ENCODE peak calls at places on chromosome 10, in seven cellular contexts. One of them, this sample, is unnamed.

GRCh38 chr10:29443745-29444523 is 155.1 kb downstream of the LYZL1 start:
- DNase-seq in neuronal stem cell: no peak
- DNase-seq in H9: peak
- DNase-seq in IMR-90: peak
- DNase-seq in H1: no peak
- DNase-seq in trophoblast cell: peak
- DNase-seq in mesenchymal stem cell: peak
- DNase-seq in this sample: peak

GRCh38 chr10:51403522-51403921 is 295.9 kb downstream of the CSTF2T start:
- DNase-seq in neuronal stem cell: no peak
- DNase-seq in H9: no peak
- DNase-seq in IMR-90: no peak
- DNase-seq in H1: no peak
- DNase-seq in trophoblast cell: no peak
- DNase-seq in mesenchymal stem cell: no peak
- DNase-seq in this sample: no peak

GRCh38 chr10:77320852-77321496 is 316.6 kb downstream of the KCNMA1 start:
- DNase-seq in neuronal stem cell: no peak
- DNase-seq in H9: no peak
- DNase-seq in IMR-90: peak
- DNase-seq in H1: no peak
- DNase-seq in trophoblast cell: no peak
- DNase-seq in mesenchymal stem cell: peak
- DNase-seq in this sample: no peak

GRCh38 chr10:34522542-34522941 is 292.6 kb downstream of the PARD3 start:
- DNase-seq in neuronal stem cell: no peak
- DNase-seq in H9: no peak
- DNase-seq in IMR-90: peak
- DNase-seq in H1: no peak
- DNase-seq in trophoblast cell: no peak
- DNase-seq in mesenchymal stem cell: peak
- DNase-seq in this sample: peak

GRCh38 chr10:21969326-21970287 is 33.9 kb downstream of the DNAJC1 start:
- DNase-seq in neuronal stem cell: no peak
- DNase-seq in H9: no peak
- DNase-seq in IMR-90: peak
- DNase-seq in H1: no peak
- DNase-seq in trophoblast cell: no peak
- DNase-seq in mesenchymal stem cell: no peak
- DNase-seq in this sample: no peak

GRCh38 chr10:21318768-21319167 is 206.7 kb downstream of the SKIDA1 start:
- DNase-seq in neuronal stem cell: no peak
- DNase-seq in H9: no peak
- DNase-seq in IMR-90: peak
- DNase-seq in H1: no peak
- DNase-seq in trophoblast cell: no peak
- DNase-seq in mesenchymal stem cell: peak
- DNase-seq in this sample: no peak

GRCh38 chr10:93921338-93921737 is 27.6 kb downstream of the SLC35G1 start:
- DNase-seq in neuronal stem cell: no peak
- DNase-seq in H9: peak
- DNase-seq in IMR-90: no peak
- DNase-seq in H1: no peak
- DNase-seq in trophoblast cell: no peak
- DNase-seq in mesenchymal stem cell: no peak
- DNase-seq in this sample: peak

GRCh38 chr10:101478956-101479355 is 109.1 kb downstream of the POLL start:
- DNase-seq in neuronal stem cell: no peak
- DNase-seq in H9: no peak
- DNase-seq in IMR-90: no peak
- DNase-seq in H1: no peak
- DNase-seq in trophoblast cell: no peak
- DNase-seq in mesenchymal stem cell: no peak
- DNase-seq in this sample: no peak

GRCh38 chr10:110794808-110795207 is 76.9 kb upstream of the PDCD4 start:
- DNase-seq in neuronal stem cell: peak
- DNase-seq in H9: no peak
- DNase-seq in IMR-90: no peak
- DNase-seq in H1: no peak
- DNase-seq in trophoblast cell: no peak
- DNase-seq in mesenchymal stem cell: no peak
- DNase-seq in this sample: no peak

GRCh38 chr10:21173964-21174669 is 277.0 kb upstream of the NEBL start:
- DNase-seq in neuronal stem cell: peak
- DNase-seq in H9: peak
- DNase-seq in IMR-90: no peak
- DNase-seq in H1: no peak
- DNase-seq in trophoblast cell: peak
- DNase-seq in mesenchymal stem cell: peak
- DNase-seq in this sample: peak

GRCh38 chr10:4131407-4132215 is 346.6 kb upstream of the KLF6 start:
- DNase-seq in neuronal stem cell: no peak
- DNase-seq in H9: no peak
- DNase-seq in IMR-90: peak
- DNase-seq in H1: no peak
- DNase-seq in trophoblast cell: no peak
- DNase-seq in mesenchymal stem cell: peak
- DNase-seq in this sample: no peak

GRCh38 chr10:88989824-88990527 is 622 bp upstream of the FAS start:
- DNase-seq in neuronal stem cell: no peak
- DNase-seq in H9: no peak
- DNase-seq in IMR-90: peak
- DNase-seq in H1: no peak
- DNase-seq in trophoblast cell: no peak
- DNase-seq in mesenchymal stem cell: peak
- DNase-seq in this sample: no peak

GRCh38 chr10:97184971-97185325 is 811 bp downstream of the SLIT1 start:
- DNase-seq in neuronal stem cell: no peak
- DNase-seq in H9: no peak
- DNase-seq in IMR-90: no peak
- DNase-seq in H1: no peak
- DNase-seq in trophoblast cell: no peak
- DNase-seq in mesenchymal stem cell: no peak
- DNase-seq in this sample: no peak

GRCh38 chr10:48598243-48598935 is 6.5 kb downstream of the ARHGAP22 start:
- DNase-seq in neuronal stem cell: no peak
- DNase-seq in H9: no peak
- DNase-seq in IMR-90: no peak
- DNase-seq in H1: no peak
- DNase-seq in trophoblast cell: no peak
- DNase-seq in mesenchymal stem cell: no peak
- DNase-seq in this sample: no peak

GRCh38 chr10:75647675-75648074 is 216.3 kb downstream of the LRMDA start:
- DNase-seq in neuronal stem cell: no peak
- DNase-seq in H9: no peak
- DNase-seq in IMR-90: no peak
- DNase-seq in H1: no peak
- DNase-seq in trophoblast cell: no peak
- DNase-seq in mesenchymal stem cell: no peak
- DNase-seq in this sample: no peak

GRCh38 chr10:25028711-25029110 is 12.3 kb downstream of the THNSL1 start:
- DNase-seq in neuronal stem cell: no peak
- DNase-seq in H9: no peak
- DNase-seq in IMR-90: peak
- DNase-seq in H1: no peak
- DNase-seq in trophoblast cell: no peak
- DNase-seq in mesenchymal stem cell: no peak
- DNase-seq in this sample: no peak

GRCh38 chr10:133445268-133445732 is 8.4 kb upstream of the SCART1 start:
- DNase-seq in neuronal stem cell: no peak
- DNase-seq in H9: peak
- DNase-seq in IMR-90: no peak
- DNase-seq in H1: no peak
- DNase-seq in trophoblast cell: no peak
- DNase-seq in mesenchymal stem cell: no peak
- DNase-seq in this sample: no peak

GRCh38 chr10:13417459-13418126 is 69.5 kb upstream of the SEPHS1 start:
- DNase-seq in neuronal stem cell: no peak
- DNase-seq in H9: no peak
- DNase-seq in IMR-90: no peak
- DNase-seq in H1: no peak
- DNase-seq in trophoblast cell: no peak
- DNase-seq in mesenchymal stem cell: no peak
- DNase-seq in this sample: no peak

GRCh38 chr10:58674260-58674659 is 161.6 kb downstream of the BICC1 start:
- DNase-seq in neuronal stem cell: no peak
- DNase-seq in H9: no peak
- DNase-seq in IMR-90: peak
- DNase-seq in H1: no peak
- DNase-seq in trophoblast cell: no peak
- DNase-seq in mesenchymal stem cell: no peak
- DNase-seq in this sample: no peak

GRCh38 chr10:58672855-58673254 is 160.2 kb downstream of the BICC1 start:
- DNase-seq in neuronal stem cell: no peak
- DNase-seq in H9: no peak
- DNase-seq in IMR-90: peak
- DNase-seq in H1: no peak
- DNase-seq in trophoblast cell: no peak
- DNase-seq in mesenchymal stem cell: no peak
- DNase-seq in this sample: no peak

DNA sequence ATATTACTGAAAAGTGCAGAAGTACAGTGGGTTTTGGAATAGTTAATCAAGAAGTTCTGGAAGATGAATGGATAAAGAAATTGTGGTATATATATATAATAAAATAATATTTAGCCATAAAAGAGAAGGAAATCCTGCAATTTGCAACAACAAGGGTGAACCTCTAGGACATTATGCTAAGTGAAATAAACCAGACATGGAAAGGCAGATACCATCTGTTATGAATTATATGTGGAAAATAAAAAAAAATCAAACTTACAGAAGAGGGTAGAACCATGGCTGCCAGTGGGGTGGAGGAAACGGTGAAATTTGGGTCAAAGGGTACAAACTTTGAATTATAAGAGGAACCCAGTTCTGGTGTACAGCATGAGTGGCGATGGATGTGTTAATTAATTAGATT is 162.6 kb downstream of the BICC1 start:
- DNase-seq in neuronal stem cell: no peak
- DNase-seq in H9: no peak
- DNase-seq in IMR-90: no peak
- DNase-seq in H1: no peak
- DNase-seq in trophoblast cell: no peak
- DNase-seq in mesenchymal stem cell: no peak
- DNase-seq in this sample: no peak
- H2BK120ac ChIP-seq in neuronal stem cell: no peak
- H2BK120ac ChIP-seq in H9: no peak
- H2BK120ac ChIP-seq in IMR-90: no peak
- H2BK120ac ChIP-seq in H1: no peak
- H2BK120ac ChIP-seq in trophoblast cell: no peak
- H2BK120ac ChIP-seq in mesenchymal stem cell: no peak
- H2BK120ac ChIP-seq in this sample: no peak

DNA sequence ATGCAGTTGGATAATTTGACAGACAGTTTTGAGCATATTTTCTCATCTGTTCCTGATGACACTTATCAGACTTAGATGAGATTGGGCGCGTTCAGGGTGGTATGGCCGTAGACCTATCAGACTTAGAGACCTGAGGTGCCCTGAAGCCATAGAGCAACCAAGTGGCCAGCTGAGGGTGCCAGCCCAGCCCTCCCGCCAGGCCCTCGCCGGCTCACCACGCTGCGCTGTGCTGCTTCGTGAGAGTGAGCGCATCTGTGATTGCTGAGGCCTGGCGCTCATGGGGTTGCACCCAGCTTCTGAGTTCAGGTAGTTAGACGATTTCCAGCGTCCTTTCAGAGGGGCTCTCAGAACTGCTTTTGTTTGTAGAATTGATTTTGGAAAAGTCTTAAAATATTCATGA is 10.2 kb downstream of the FBH1 start:
- DNase-seq in neuronal stem cell: no peak
- DNase-seq in H9: no peak
- DNase-seq in IMR-90: no peak
- DNase-seq in H1: no peak
- DNase-seq in trophoblast cell: no peak
- DNase-seq in mesenchymal stem cell: no peak
- DNase-seq in this sample: no peak
- H2BK5ac ChIP-seq in neuronal stem cell: no peak
- H2BK5ac ChIP-seq in H9: no peak
- H2BK5ac ChIP-seq in IMR-90: no peak
- H2BK5ac ChIP-seq in H1: no peak
- H2BK5ac ChIP-seq in trophoblast cell: no peak
- H2BK5ac ChIP-seq in mesenchymal stem cell: no peak
- H2BK5ac ChIP-seq in this sample: no peak

GRCh38 chr10:79496896-79497295 is 15.4 kb upstream of the EIF5AL1 start:
- DNase-seq in neuronal stem cell: no peak
- DNase-seq in H9: no peak
- DNase-seq in IMR-90: no peak
- DNase-seq in H1: no peak
- DNase-seq in trophoblast cell: no peak
- DNase-seq in mesenchymal stem cell: no peak
- DNase-seq in this sample: no peak
- H2BK120ac ChIP-seq in neuronal stem cell: no peak
- H2BK120ac ChIP-seq in H9: no peak
- H2BK120ac ChIP-seq in IMR-90: no peak
- H2BK120ac ChIP-seq in H1: no peak
- H2BK120ac ChIP-seq in trophoblast cell: no peak
- H2BK120ac ChIP-seq in mesenchymal stem cell: no peak
- H2BK120ac ChIP-seq in this sample: no peak

GRCh38 chr10:130477360-130477759 is 341.2 kb downstream of the GLRX3 start:
- DNase-seq in neuronal stem cell: no peak
- DNase-seq in H9: no peak
- DNase-seq in IMR-90: no peak
- DNase-seq in H1: no peak
- DNase-seq in trophoblast cell: no peak
- DNase-seq in mesenchymal stem cell: no peak
- DNase-seq in this sample: no peak
- H2BK5ac ChIP-seq in neuronal stem cell: no peak
- H2BK5ac ChIP-seq in H9: no peak
- H2BK5ac ChIP-seq in IMR-90: no peak
- H2BK5ac ChIP-seq in H1: no peak
- H2BK5ac ChIP-seq in trophoblast cell: no peak
- H2BK5ac ChIP-seq in mesenchymal stem cell: no peak
- H2BK5ac ChIP-seq in this sample: no peak

GRCh38 chr10:64846706-64847105 is 1325.5 kb downstream of the REEP3 start:
- DNase-seq in neuronal stem cell: no peak
- DNase-seq in H9: no peak
- DNase-seq in IMR-90: no peak
- DNase-seq in H1: no peak
- DNase-seq in trophoblast cell: no peak
- DNase-seq in mesenchymal stem cell: no peak
- DNase-seq in this sample: no peak
- H2BK120ac ChIP-seq in neuronal stem cell: no peak
- H2BK120ac ChIP-seq in H9: no peak
- H2BK120ac ChIP-seq in IMR-90: no peak
- H2BK120ac ChIP-seq in H1: no peak
- H2BK120ac ChIP-seq in trophoblast cell: no peak
- H2BK120ac ChIP-seq in mesenchymal stem cell: no peak
- H2BK120ac ChIP-seq in this sample: no peak

This sample was measured in mesendoderm.